ENCODE peak calls at places on chromosomes 6 and 20, in eight cellular contexts. One of them, this sample, is unnamed.

GRCh38 chr20:33401922-33402369 is 627 bp upstream of the CDK5RAP1 start:
- DNase-seq in cerebellum: no peak
- DNase-seq in foreskin keratinocyte: no peak
- DNase-seq in CD8-positive, alpha-beta T cell: no peak
- DNase-seq in T follicular helper cell: no peak
- DNase-seq in activated CD4-positive, alpha-beta T cell treated with anti-CD3 and anti-CD28 coated beads, Interleukin-2, amount 10 ng/mL, durations not matched to agents 7 days and 5 days: peak; percentile 18
- DNase-seq in WTC11: no peak
- DNase-seq in amygdala: no peak
- DNase-seq in this sample: no peak

GRCh38 chr6:10347561-10348327 is 67.1 kb downstream of the TFAP2A start:
- DNase-seq in cerebellum: no peak
- DNase-seq in foreskin keratinocyte: peak; percentile 97
- DNase-seq in CD8-positive, alpha-beta T cell: no peak
- DNase-seq in T follicular helper cell: no peak
- DNase-seq in activated CD4-positive, alpha-beta T cell treated with anti-CD3 and anti-CD28 coated beads, Interleukin-2, amount 10 ng/mL, durations not matched to agents 7 days and 5 days: no peak
- DNase-seq in WTC11: no peak
- DNase-seq in amygdala: no peak
- DNase-seq in this sample: no peak

GRCh38 chr6:168052291-168052891 is 26.6 kb downstream of the FRMD1 start:
- DNase-seq in cerebellum: no peak
- DNase-seq in foreskin keratinocyte: no peak
- DNase-seq in CD8-positive, alpha-beta T cell: no peak
- DNase-seq in T follicular helper cell: no peak
- DNase-seq in activated CD4-positive, alpha-beta T cell treated with anti-CD3 and anti-CD28 coated beads, Interleukin-2, amount 10 ng/mL, durations not matched to agents 7 days and 5 days: no peak
- DNase-seq in WTC11: no peak
- DNase-seq in amygdala: no peak
- DNase-seq in this sample: no peak

GRCh38 chr6:133568970-133569889 is 319.7 kb upstream of the TCF21 start:
- DNase-seq in cerebellum: peak; percentile 69
- DNase-seq in foreskin keratinocyte: peak; percentile 80
- DNase-seq in CD8-positive, alpha-beta T cell: no peak
- DNase-seq in T follicular helper cell: no peak
- DNase-seq in activated CD4-positive, alpha-beta T cell treated with anti-CD3 and anti-CD28 coated beads, Interleukin-2, amount 10 ng/mL, durations not matched to agents 7 days and 5 days: peak; percentile 49
- DNase-seq in WTC11: peak; percentile 36
- DNase-seq in amygdala: peak; percentile 11
- DNase-seq in this sample: peak; percentile 63

GRCh38 chr6:106556368-106556960 is 72.8 kb downstream of the RTN4IP1 start:
- DNase-seq in cerebellum: no peak
- DNase-seq in foreskin keratinocyte: no peak
- DNase-seq in CD8-positive, alpha-beta T cell: no peak
- DNase-seq in T follicular helper cell: no peak
- DNase-seq in activated CD4-positive, alpha-beta T cell treated with anti-CD3 and anti-CD28 coated beads, Interleukin-2, amount 10 ng/mL, durations not matched to agents 7 days and 5 days: no peak
- DNase-seq in WTC11: no peak
- DNase-seq in amygdala: no peak
- DNase-seq in this sample: peak; percentile 36

GRCh38 chr20:62031462-62032092 is 34.1 kb downstream of the TAF4 start:
- DNase-seq in cerebellum: no peak
- DNase-seq in foreskin keratinocyte: no peak
- DNase-seq in CD8-positive, alpha-beta T cell: no peak
- DNase-seq in T follicular helper cell: no peak
- DNase-seq in activated CD4-positive, alpha-beta T cell treated with anti-CD3 and anti-CD28 coated beads, Interleukin-2, amount 10 ng/mL, durations not matched to agents 7 days and 5 days: no peak
- DNase-seq in WTC11: no peak
- DNase-seq in amygdala: no peak
- DNase-seq in this sample: no peak

GRCh38 chr6:150343434-150343833 is 25.4 kb upstream of the IYD start:
- DNase-seq in cerebellum: no peak
- DNase-seq in foreskin keratinocyte: no peak
- DNase-seq in CD8-positive, alpha-beta T cell: no peak
- DNase-seq in T follicular helper cell: no peak
- DNase-seq in activated CD4-positive, alpha-beta T cell treated with anti-CD3 and anti-CD28 coated beads, Interleukin-2, amount 10 ng/mL, durations not matched to agents 7 days and 5 days: no peak
- DNase-seq in WTC11: no peak
- DNase-seq in amygdala: no peak
- DNase-seq in this sample: no peak

GRCh38 chr6:131383421-131384411 is 189.3 kb upstream of the ARG1 start:
- DNase-seq in cerebellum: no peak
- DNase-seq in foreskin keratinocyte: no peak
- DNase-seq in CD8-positive, alpha-beta T cell: no peak
- DNase-seq in T follicular helper cell: no peak
- DNase-seq in activated CD4-positive, alpha-beta T cell treated with anti-CD3 and anti-CD28 coated beads, Interleukin-2, amount 10 ng/mL, durations not matched to agents 7 days and 5 days: no peak
- DNase-seq in WTC11: no peak
- DNase-seq in amygdala: no peak
- DNase-seq in this sample: no peak

GRCh38 chr6:84728602-84729001 is 35.8 kb downstream of the TBX18 start:
- DNase-seq in cerebellum: no peak
- DNase-seq in foreskin keratinocyte: peak; percentile 2
- DNase-seq in CD8-positive, alpha-beta T cell: no peak
- DNase-seq in T follicular helper cell: no peak
- DNase-seq in activated CD4-positive, alpha-beta T cell treated with anti-CD3 and anti-CD28 coated beads, Interleukin-2, amount 10 ng/mL, durations not matched to agents 7 days and 5 days: no peak
- DNase-seq in WTC11: no peak
- DNase-seq in amygdala: no peak
- DNase-seq in this sample: no peak

This sample was measured in MM.1S.